ENCODE peak calls at places on chromosomes 12 and 14, in ten cellular contexts. One of them, this sample, is unnamed.

GRCh38 chr12:76847260-76847659 is 31.6 kb downstream of the CSRP2 start:
- DNase-seq in right cardiac atrium: no peak
- DNase-seq in tibial nerve: no peak
- DNase-seq in endodermal cell: no peak
- DNase-seq in aorta: no peak
- DNase-seq in ovary: no peak
- DNase-seq in AG10803: no peak
- DNase-seq in skeletal muscle cell: no peak
- DNase-seq in astrocyte: no peak
- DNase-seq in psoas muscle: no peak
- DNase-seq in this sample: no peak

GRCh38 chr12:49967777-49968250 is 4.9 kb upstream of the AQP6 start:
- DNase-seq in ovary: no peak
- DNase-seq in tibial nerve: no peak
- DNase-seq in aorta: no peak
- DNase-seq in psoas muscle: no peak
- DNase-seq in skeletal muscle cell: no peak
- DNase-seq in endodermal cell: no peak
- DNase-seq in astrocyte: no peak
- DNase-seq in AG10803: no peak
- DNase-seq in right cardiac atrium: no peak
- DNase-seq in this sample: no peak

GRCh38 chr12:132275110-132275531 is 54.3 kb downstream of the GALNT9 start:
- DNase-seq in right cardiac atrium: peak
- DNase-seq in aorta: peak
- DNase-seq in AG10803: peak
- DNase-seq in skeletal muscle cell: no peak
- DNase-seq in tibial nerve: no peak
- DNase-seq in endodermal cell: peak
- DNase-seq in ovary: no peak
- DNase-seq in psoas muscle: no peak
- DNase-seq in astrocyte: peak
- DNase-seq in this sample: peak

GRCh38 chr12:85866929-85867776 is 6.9 kb upstream of the NTS start:
- DNase-seq in astrocyte: peak
- DNase-seq in tibial nerve: no peak
- DNase-seq in endodermal cell: peak
- DNase-seq in right cardiac atrium: no peak
- DNase-seq in aorta: no peak
- DNase-seq in skeletal muscle cell: peak
- DNase-seq in ovary: no peak
- DNase-seq in AG10803: peak
- DNase-seq in psoas muscle: no peak
- DNase-seq in this sample: peak

GRCh38 chr12:62703011-62703380 is 232.0 kb downstream of the PPM1H start:
- DNase-seq in skeletal muscle cell: no peak
- DNase-seq in endodermal cell: no peak
- DNase-seq in tibial nerve: no peak
- DNase-seq in psoas muscle: no peak
- DNase-seq in ovary: no peak
- DNase-seq in right cardiac atrium: no peak
- DNase-seq in aorta: no peak
- DNase-seq in AG10803: peak
- DNase-seq in astrocyte: peak
- DNase-seq in this sample: no peak

GRCh38 chr14:77782202-77782601 is 17.7 kb upstream of the ADCK1 start:
- DNase-seq in astrocyte: no peak
- DNase-seq in ovary: no peak
- DNase-seq in psoas muscle: no peak
- DNase-seq in right cardiac atrium: no peak
- DNase-seq in skeletal muscle cell: no peak
- DNase-seq in tibial nerve: no peak
- DNase-seq in endodermal cell: no peak
- DNase-seq in aorta: no peak
- DNase-seq in AG10803: no peak
- DNase-seq in this sample: no peak

GRCh38 chr12:7602287-7602686 is 63.4 kb downstream of the APOBEC1 start:
- DNase-seq in AG10803: peak
- DNase-seq in tibial nerve: no peak
- DNase-seq in skeletal muscle cell: peak
- DNase-seq in aorta: no peak
- DNase-seq in endodermal cell: no peak
- DNase-seq in astrocyte: no peak
- DNase-seq in psoas muscle: no peak
- DNase-seq in right cardiac atrium: no peak
- DNase-seq in ovary: no peak
- DNase-seq in this sample: no peak

GRCh38 chr14:35875296-35875695 is 49.2 kb downstream of the BRMS1L start:
- DNase-seq in right cardiac atrium: no peak
- DNase-seq in ovary: no peak
- DNase-seq in astrocyte: no peak
- DNase-seq in psoas muscle: no peak
- DNase-seq in skeletal muscle cell: no peak
- DNase-seq in tibial nerve: no peak
- DNase-seq in endodermal cell: no peak
- DNase-seq in AG10803: no peak
- DNase-seq in aorta: no peak
- DNase-seq in this sample: no peak

GRCh38 chr14:65431951-65432350 is 19.4 kb downstream of the FUT8 start:
- DNase-seq in aorta: no peak
- DNase-seq in endodermal cell: no peak
- DNase-seq in right cardiac atrium: no peak
- DNase-seq in tibial nerve: no peak
- DNase-seq in AG10803: peak
- DNase-seq in psoas muscle: no peak
- DNase-seq in astrocyte: peak
- DNase-seq in skeletal muscle cell: no peak
- DNase-seq in ovary: no peak
- DNase-seq in this sample: no peak

GRCh38 chr14:99238234-99238633 is 33.8 kb downstream of the BCL11B start:
- DNase-seq in right cardiac atrium: no peak
- DNase-seq in endodermal cell: no peak
- DNase-seq in astrocyte: no peak
- DNase-seq in ovary: no peak
- DNase-seq in psoas muscle: no peak
- DNase-seq in aorta: no peak
- DNase-seq in AG10803: no peak
- DNase-seq in skeletal muscle cell: no peak
- DNase-seq in tibial nerve: no peak
- DNase-seq in this sample: no peak

GRCh38 chr12:12201274-12201758 is 65.5 kb downstream of the LRP6 start:
- DNase-seq in right cardiac atrium: no peak
- DNase-seq in aorta: no peak
- DNase-seq in skeletal muscle cell: no peak
- DNase-seq in AG10803: no peak
- DNase-seq in psoas muscle: peak
- DNase-seq in astrocyte: peak
- DNase-seq in ovary: no peak
- DNase-seq in endodermal cell: no peak
- DNase-seq in tibial nerve: no peak
- DNase-seq in this sample: no peak

GRCh38 chr12:109680521-109681030 is 33.0 kb upstream of the FAM222A start:
- DNase-seq in aorta: no peak
- DNase-seq in right cardiac atrium: no peak
- DNase-seq in skeletal muscle cell: no peak
- DNase-seq in AG10803: no peak
- DNase-seq in astrocyte: no peak
- DNase-seq in ovary: no peak
- DNase-seq in endodermal cell: no peak
- DNase-seq in psoas muscle: no peak
- DNase-seq in tibial nerve: no peak
- DNase-seq in this sample: no peak

GRCh38 chr12:115433014-115433634 is 749.1 kb upstream of the TBX3 start:
- DNase-seq in ovary: no peak
- DNase-seq in skeletal muscle cell: no peak
- DNase-seq in astrocyte: no peak
- DNase-seq in AG10803: no peak
- DNase-seq in right cardiac atrium: no peak
- DNase-seq in psoas muscle: no peak
- DNase-seq in endodermal cell: peak
- DNase-seq in tibial nerve: no peak
- DNase-seq in aorta: no peak
- DNase-seq in this sample: peak

DNA sequence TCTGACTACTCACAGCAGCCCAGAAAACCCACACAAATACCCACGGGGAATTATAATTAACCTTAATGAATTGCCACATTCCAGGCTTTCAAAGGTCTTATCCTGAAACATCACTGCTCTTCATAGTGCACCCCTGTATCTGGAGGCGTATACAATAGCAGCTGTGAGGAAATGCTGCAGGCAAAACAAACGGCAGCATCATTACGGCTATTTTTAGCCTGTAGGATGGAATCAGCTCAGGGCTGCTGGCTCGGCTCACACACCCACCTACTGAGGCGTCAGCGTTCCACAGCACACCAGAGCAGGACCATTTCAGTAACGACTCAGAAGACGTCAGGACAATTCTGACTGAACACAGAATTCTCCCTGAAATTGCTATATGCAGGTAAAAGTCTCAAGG is 648.4 kb downstream of the RPS29 start:
- DNase-seq in skeletal muscle cell: peak
- DNase-seq in psoas muscle: no peak
- DNase-seq in aorta: no peak
- DNase-seq in astrocyte: peak
- DNase-seq in AG10803: peak
- DNase-seq in endodermal cell: no peak
- DNase-seq in right cardiac atrium: no peak
- DNase-seq in ovary: peak
- DNase-seq in tibial nerve: no peak
- DNase-seq in this sample: no peak
- H3K4me3 ChIP-seq in skeletal muscle cell: no peak
- H3K4me3 ChIP-seq in psoas muscle: no peak
- H3K4me3 ChIP-seq in aorta: no peak
- H3K4me3 ChIP-seq in astrocyte: no peak
- H3K4me3 ChIP-seq in AG10803: no peak
- H3K4me3 ChIP-seq in endodermal cell: no peak
- H3K4me3 ChIP-seq in right cardiac atrium: no peak
- H3K4me3 ChIP-seq in ovary: no peak
- H3K4me3 ChIP-seq in tibial nerve: no peak
- H3K4me3 ChIP-seq in this sample: no peak

DNA sequence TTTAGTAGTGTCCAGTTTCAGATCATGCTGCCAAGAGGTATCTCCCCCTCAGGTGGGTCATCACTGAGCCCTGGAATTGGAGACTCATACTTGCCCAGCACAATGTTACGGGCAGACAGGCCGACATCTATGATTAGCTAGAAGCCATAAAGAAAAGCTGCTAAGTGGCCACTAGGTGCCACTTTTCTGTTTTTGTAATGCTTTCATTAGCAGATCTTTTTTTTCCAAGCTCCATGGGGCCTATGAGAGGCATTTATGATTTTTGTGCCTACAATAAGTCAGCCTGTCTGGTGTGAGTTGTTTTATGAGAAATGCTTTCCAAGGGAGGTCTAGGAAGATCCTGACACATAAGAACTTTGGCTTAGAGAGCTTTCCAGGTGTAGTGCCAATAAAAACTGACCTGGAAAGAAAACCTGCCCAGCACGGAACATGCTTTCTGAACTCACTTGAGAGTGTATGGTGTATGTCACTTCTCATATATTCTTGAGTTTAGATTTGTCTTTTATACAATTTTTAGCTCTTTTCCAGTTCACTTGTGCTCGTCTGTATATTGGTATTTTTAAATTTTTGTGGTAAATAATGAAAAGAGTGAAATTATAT is 21.8 kb upstream of the SMCO2 start:
- DNase-seq in right cardiac atrium: no peak
- DNase-seq in aorta: no peak
- DNase-seq in AG10803: peak
- DNase-seq in skeletal muscle cell: peak
- DNase-seq in psoas muscle: no peak
- DNase-seq in tibial nerve: no peak
- DNase-seq in ovary: peak
- DNase-seq in astrocyte: peak
- DNase-seq in endodermal cell: peak
- DNase-seq in this sample: peak
- H3K4me3 ChIP-seq in right cardiac atrium: no peak
- H3K4me3 ChIP-seq in aorta: no peak
- H3K4me3 ChIP-seq in AG10803: no peak
- H3K4me3 ChIP-seq in skeletal muscle cell: no peak
- H3K4me3 ChIP-seq in psoas muscle: no peak
- H3K4me3 ChIP-seq in tibial nerve: no peak
- H3K4me3 ChIP-seq in ovary: no peak
- H3K4me3 ChIP-seq in astrocyte: no peak
- H3K4me3 ChIP-seq in endodermal cell: no peak
- H3K4me3 ChIP-seq in this sample: no peak

GRCh38 chr12:53757095-53757770 is 5.5 kb upstream of the CISTR start:
- DNase-seq in aorta: peak
- DNase-seq in skeletal muscle cell: no peak
- DNase-seq in psoas muscle: peak
- DNase-seq in ovary: peak
- DNase-seq in endodermal cell: peak
- DNase-seq in AG10803: peak
- DNase-seq in tibial nerve: peak
- DNase-seq in astrocyte: peak
- DNase-seq in right cardiac atrium: peak
- DNase-seq in this sample: peak
- H3K4me3 ChIP-seq in aorta: no peak
- H3K4me3 ChIP-seq in skeletal muscle cell: no peak
- H3K4me3 ChIP-seq in psoas muscle: peak
- H3K4me3 ChIP-seq in ovary: no peak
- H3K4me3 ChIP-seq in endodermal cell: peak
- H3K4me3 ChIP-seq in AG10803: peak
- H3K4me3 ChIP-seq in tibial nerve: no peak
- H3K4me3 ChIP-seq in astrocyte: no peak
- H3K4me3 ChIP-seq in right cardiac atrium: no peak
- H3K4me3 ChIP-seq in this sample: peak

DNA sequence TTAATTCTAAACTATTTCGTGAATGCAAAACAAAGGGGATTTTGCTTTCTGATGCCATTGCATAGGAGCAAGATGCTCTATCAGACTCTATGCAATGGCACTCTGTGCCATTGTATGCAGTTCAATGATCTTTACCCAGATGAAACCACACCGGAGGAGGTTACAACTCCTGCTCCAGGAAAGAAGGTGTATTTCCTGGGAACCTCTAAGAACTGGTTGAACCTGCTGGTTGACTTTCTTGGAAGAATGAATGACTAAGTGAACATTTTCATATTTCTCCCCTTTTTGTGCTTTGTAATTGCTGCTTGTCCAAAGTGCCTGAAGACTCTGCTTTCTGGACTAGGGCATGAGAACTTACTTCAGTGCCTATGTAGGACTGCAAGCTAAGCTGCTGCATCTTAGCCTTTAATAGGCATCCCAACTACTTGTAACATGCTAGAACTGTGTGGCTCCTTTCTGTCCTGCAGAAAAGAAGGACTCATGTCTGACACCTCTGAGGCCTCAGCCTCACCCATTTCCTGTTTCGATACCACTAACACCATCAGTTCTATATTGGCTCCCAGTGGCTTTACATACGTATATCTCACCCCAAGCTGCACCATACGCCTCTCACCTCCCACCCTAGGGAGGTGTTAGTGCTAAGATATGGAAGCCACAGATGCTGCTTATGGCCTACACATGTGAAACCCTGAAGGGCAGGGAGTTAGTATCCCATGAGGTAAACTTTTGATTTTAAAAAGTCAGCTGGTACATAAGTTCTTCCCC is 193.5 kb upstream of the CNOT2 start:
- DNase-seq in astrocyte: no peak
- DNase-seq in endodermal cell: peak
- DNase-seq in psoas muscle: no peak
- DNase-seq in ovary: no peak
- DNase-seq in AG10803: no peak
- DNase-seq in aorta: no peak
- DNase-seq in right cardiac atrium: no peak
- DNase-seq in tibial nerve: no peak
- DNase-seq in skeletal muscle cell: no peak
- DNase-seq in this sample: no peak
- H3K4me3 ChIP-seq in astrocyte: no peak
- H3K4me3 ChIP-seq in endodermal cell: no peak
- H3K4me3 ChIP-seq in psoas muscle: no peak
- H3K4me3 ChIP-seq in ovary: no peak
- H3K4me3 ChIP-seq in AG10803: no peak
- H3K4me3 ChIP-seq in aorta: no peak
- H3K4me3 ChIP-seq in right cardiac atrium: no peak
- H3K4me3 ChIP-seq in tibial nerve: no peak
- H3K4me3 ChIP-seq in skeletal muscle cell: no peak
- H3K4me3 ChIP-seq in this sample: no peak